ENCODE peak calls at places on chromosomes 11 and 22, in five cellular contexts. N is GM23338, K is T-cell, S is left lobe of liver, R is neural crest cell. Q is an unnamed sample.

GRCh38 chr11:110092577-110093406 is at the start of gene ZC3H12C:
- DNase-seq in S (peak; percentile 85), N (peak; percentile 88), K (no peak), R (peak; percentile 67), Q (no peak)

GRCh38 chr11:78261367-78261766 is 72.6 kb downstream of the USP35 start:
- DNase-seq in K (no peak), S (no peak), N (peak; percentile 22), R (no peak), Q (no peak)

GRCh38 chr11:71119656-71120269 is 132.6 kb downstream of the SHANK2 start:
- DNase-seq in S (no peak), R (no peak), K (no peak), N (no peak), Q (no peak)

GRCh38 chr11:65382804-65383368 is 440 bp upstream of the SLC25A45 start:
- DNase-seq in N (no peak), R (no peak), S (peak; percentile 94), K (no peak), Q (no peak)

GRCh38 chr22:30969532-30970355 is 679 bp downstream of the TUG1 start:
- DNase-seq in K (no peak), S (no peak), N (peak; percentile 59), R (no peak), Q (no peak)

GRCh38 chr22:39724390-39724789 is 153.8 kb downstream of the CACNA1I start:
- DNase-seq in K (no peak), S (no peak), N (peak; percentile 41), R (no peak), Q (no peak)

GRCh38 chr11:70250876-70251275 is 19.6 kb upstream of the PPFIA1 start:
- DNase-seq in S (no peak), K (no peak), N (no peak), R (no peak), Q (no peak)

GRCh38 chr22:24601217-24602104 is 1.5 kb upstream of the GGT1 start:
- DNase-seq in N (no peak), K (no peak), R (no peak), S (peak; percentile 93), Q (no peak)

GRCh38 chr11:6433998-6434650 is 6.7 kb downstream of the HPX start:
- DNase-seq in S (no peak), K (no peak), R (no peak), N (no peak), Q (no peak)

GRCh38 chr11:118947999-118948398 is 8.1 kb upstream of the UPK2 start:
- DNase-seq in R (no peak), N (no peak), K (no peak), S (no peak), Q (no peak)

GRCh38 chr11:73949912-73950311 is 914 bp upstream of the DNAJB13 start:
- DNase-seq in K (no peak), N (no peak), S (no peak), R (no peak), Q (no peak)

GRCh38 chr11:44446996-44447771 is 118.3 kb upstream of the CD82 start:
- DNase-seq in S (peak; percentile 24), K (no peak), N (no peak), R (no peak), Q (no peak)

GRCh38 chr22:30178180-30179126 is 68.1 kb downstream of the LIF start:
- DNase-seq in R (no peak), K (peak; percentile 16), S (no peak), N (no peak), Q (no peak)

GRCh38 chr11:130180491-130180890 is 20.9 kb downstream of the ST14 start:
- DNase-seq in R (no peak), S (no peak), K (no peak), N (no peak), Q (no peak)

GRCh38 chr22:38435010-38435409 is 20.0 kb downstream of the KCNJ4 start:
- DNase-seq in S (no peak), K (no peak), R (no peak), N (peak; percentile 65), Q (no peak)

GRCh38 chr22:34055525-34056200 is 135.4 kb upstream of the LARGE1 start:
- DNase-seq in K (no peak), S (no peak), R (peak; percentile 25), N (peak; percentile 86), Q (no peak)

GRCh38 chr22:46827781-46828180 is 65.3 kb downstream of the TBC1D22A start:
- DNase-seq in R (no peak), K (no peak), N (no peak), S (no peak), Q (no peak)

Q was measured in naive thymus-derived CD8-positive, alpha-beta T cell.